ENCODE peak calls at places on chromosomes 1 and 21, in five cellular contexts. One of them, this sample, is unnamed.

GRCh38 chr1:20574686-20575543 is 14.0 kb upstream of the CDA start:
- DNase-seq in HCT116: peak; percentile 85
- DNase-seq in K562: peak; percentile 91
- DNase-seq in GM12878: no peak
- DNase-seq in HepG2: peak; percentile 75
- DNase-seq in this sample: peak; percentile 41

GRCh38 chr1:42533101-42533863 is 70.2 kb downstream of the CCDC30 start:
- DNase-seq in HCT116: no peak
- DNase-seq in K562: no peak
- DNase-seq in GM12878: no peak
- DNase-seq in HepG2: no peak
- DNase-seq in this sample: no peak

GRCh38 chr1:62593825-62594394 is 3.4 kb upstream of the ANGPTL3 start:
- DNase-seq in HCT116: no peak
- DNase-seq in K562: no peak
- DNase-seq in GM12878: no peak
- DNase-seq in HepG2: no peak
- DNase-seq in this sample: no peak

GRCh38 chr21:45972353-45972715 is 9.2 kb upstream of the COL6A1 start:
- DNase-seq in HCT116: no peak
- DNase-seq in K562: no peak
- DNase-seq in GM12878: no peak
- DNase-seq in HepG2: no peak
- DNase-seq in this sample: no peak

GRCh38 chr21:16829532-16829931 is 683.3 kb upstream of the CXADR start:
- DNase-seq in HCT116: no peak
- DNase-seq in K562: no peak
- DNase-seq in GM12878: no peak
- DNase-seq in HepG2: no peak
- DNase-seq in this sample: no peak

GRCh38 chr1:147534386-147534785 is 6.9 kb upstream of the BCL9 start:
- DNase-seq in HCT116: no peak
- DNase-seq in K562: no peak
- DNase-seq in GM12878: no peak
- DNase-seq in HepG2: peak; percentile 26
- DNase-seq in this sample: no peak

GRCh38 chr1:39157304-39157703 is 47.2 kb upstream of the MACF1 start:
- DNase-seq in HCT116: no peak
- DNase-seq in K562: no peak
- DNase-seq in GM12878: no peak
- DNase-seq in HepG2: no peak
- DNase-seq in this sample: no peak

GRCh38 chr21:35348686-35349085 is 299.6 kb upstream of the RUNX1 start:
- DNase-seq in HCT116: no peak
- DNase-seq in K562: no peak
- DNase-seq in GM12878: no peak
- DNase-seq in HepG2: no peak
- DNase-seq in this sample: no peak

GRCh38 chr1:67044631-67045270 is 9.2 kb downstream of the SLC35D1 start:
- DNase-seq in HCT116: no peak
- DNase-seq in K562: no peak
- DNase-seq in GM12878: no peak
- DNase-seq in HepG2: no peak
- DNase-seq in this sample: no peak

GRCh38 chr1:203207751-203208150 is 21.2 kb upstream of the CHI3L1 start:
- DNase-seq in HCT116: no peak
- DNase-seq in K562: no peak
- DNase-seq in GM12878: no peak
- DNase-seq in HepG2: no peak
- DNase-seq in this sample: no peak

GRCh38 chr1:38858833-38859560 is 575 bp downstream of the RRAGC start:
- DNase-seq in HCT116: peak; percentile 21
- DNase-seq in K562: peak; percentile 57
- DNase-seq in GM12878: no peak
- DNase-seq in HepG2: peak; percentile 39
- DNase-seq in this sample: no peak

GRCh38 chr1:48039088-48040049 is 42.2 kb upstream of the TRABD2B start:
- DNase-seq in HCT116: no peak
- DNase-seq in K562: no peak
- DNase-seq in GM12878: no peak
- DNase-seq in HepG2: no peak
- DNase-seq in this sample: no peak

GRCh38 chr1:88825721-88826120 is 65.6 kb downstream of the GTF2B start:
- DNase-seq in HCT116: no peak
- DNase-seq in K562: no peak
- DNase-seq in GM12878: no peak
- DNase-seq in HepG2: no peak
- DNase-seq in this sample: no peak

GRCh38 chr1:101044749-101045148 is 19.2 kb upstream of the DPH5 start:
- DNase-seq in HCT116: no peak
- DNase-seq in K562: no peak
- DNase-seq in GM12878: no peak
- DNase-seq in HepG2: no peak
- DNase-seq in this sample: no peak

GRCh38 chr1:8165595-8166360 is 139.7 kb upstream of the ERRFI1 start:
- DNase-seq in HCT116: no peak
- DNase-seq in K562: no peak
- DNase-seq in GM12878: no peak
- DNase-seq in HepG2: no peak
- DNase-seq in this sample: no peak

GRCh38 chr1:247680171-247680570 is 632 bp upstream of the OR13G1 start:
- DNase-seq in HCT116: no peak
- DNase-seq in K562: no peak
- DNase-seq in GM12878: no peak
- DNase-seq in HepG2: no peak
- DNase-seq in this sample: no peak

GRCh38 chr1:111660204-111661150 is 40.9 kb downstream of the RAP1A start:
- DNase-seq in HCT116: no peak
- DNase-seq in K562: peak; percentile 69
- DNase-seq in GM12878: no peak
- DNase-seq in HepG2: no peak
- DNase-seq in this sample: no peak

GRCh38 chr1:114341886-114342285 is 169.1 kb downstream of the TRIM33 start:
- DNase-seq in HCT116: no peak
- DNase-seq in K562: no peak
- DNase-seq in GM12878: no peak
- DNase-seq in HepG2: no peak
- DNase-seq in this sample: no peak

GRCh38 chr1:18337757-18338156 is 143.0 kb upstream of the KLHDC7A start:
- DNase-seq in HCT116: no peak
- DNase-seq in K562: no peak
- DNase-seq in GM12878: no peak
- DNase-seq in HepG2: no peak
- DNase-seq in this sample: no peak

DNA sequence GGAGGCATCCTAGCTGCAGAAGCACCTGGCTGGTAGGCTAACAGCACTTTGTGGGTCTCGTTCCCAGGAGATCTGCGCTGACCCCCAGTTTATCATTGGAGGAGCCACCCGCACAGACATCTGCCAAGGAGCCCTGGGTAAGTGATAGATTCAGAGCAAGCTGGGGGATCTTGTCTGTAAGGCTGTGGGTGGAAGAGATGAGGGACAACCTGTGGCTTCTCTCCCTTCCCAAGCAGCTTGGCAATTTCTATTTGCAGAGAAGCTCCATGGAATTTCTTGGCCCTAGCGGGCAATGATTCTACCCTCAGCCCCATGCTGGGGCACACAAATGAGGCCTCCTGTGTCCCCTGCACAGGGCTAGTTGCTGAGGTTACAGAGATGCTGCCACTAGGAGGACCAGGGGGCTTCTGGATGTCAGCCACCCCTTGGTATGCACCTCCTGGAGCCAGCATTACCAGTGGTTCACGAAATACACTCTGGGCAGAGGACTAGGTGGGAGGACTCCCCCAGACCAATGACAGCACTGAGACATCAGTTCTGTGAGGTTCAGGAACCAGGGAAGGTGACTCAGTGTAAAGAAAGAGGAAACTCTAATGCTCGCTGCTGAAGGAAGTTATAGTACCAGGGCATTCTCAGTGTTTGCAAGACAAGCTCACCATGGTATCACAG is 5.5 kb downstream of the CAPN2 start:
- DNase-seq in HCT116: no peak
- DNase-seq in K562: no peak
- DNase-seq in GM12878: no peak
- DNase-seq in HepG2: no peak
- DNase-seq in this sample: no peak
- H3K4me1 ChIP-seq in HCT116: peaks cover 85% of the 10 kb centered on the region
- H3K4me1 ChIP-seq in K562: peaks cover 29% of the 10 kb centered on the region
- H3K4me1 ChIP-seq in GM12878: peaks cover 35% of the 10 kb centered on the region
- H3K4me1 ChIP-seq in HepG2: peaks cover 48% of the 10 kb centered on the region
- H3K4me1 ChIP-seq in this sample: peaks cover 42% of the 10 kb centered on the region

GRCh38 chr1:246151796-246152434 is 355.2 kb downstream of the SMYD3 start:
- DNase-seq in HCT116: no peak
- DNase-seq in K562: peak; percentile 71
- DNase-seq in GM12878: no peak
- DNase-seq in HepG2: no peak
- DNase-seq in this sample: no peak
- TF ChIP-seq SIN3A in HCT116: no peak
- TF ChIP-seq SIN3A in K562: no peak
- TF ChIP-seq SIN3A in GM12878: no peak
- TF ChIP-seq SIN3A in HepG2: no peak
- TF ChIP-seq SIN3A in this sample: no peak

GRCh38 chr21:15057290-15057689 is 7.5 kb downstream of the NRIP1 start:
- DNase-seq in HCT116: no peak
- DNase-seq in K562: peak; percentile 23
- DNase-seq in GM12878: no peak
- DNase-seq in HepG2: no peak
- DNase-seq in this sample: no peak

GRCh38 chr21:15060776-15061175 is 4.0 kb downstream of the NRIP1 start:
- DNase-seq in HCT116: no peak
- DNase-seq in K562: peak; percentile 50
- DNase-seq in GM12878: no peak
- DNase-seq in HepG2: no peak
- DNase-seq in this sample: no peak

GRCh38 chr21:15061284-15061683 is 3.5 kb downstream of the NRIP1 start:
- DNase-seq in HCT116: no peak
- DNase-seq in K562: no peak
- DNase-seq in GM12878: no peak
- DNase-seq in HepG2: no peak
- DNase-seq in this sample: no peak

GRCh38 chr21:15058718-15059316 is 6.0 kb downstream of the NRIP1 start:
- DNase-seq in HCT116: peak; percentile 32
- DNase-seq in K562: peak; percentile 34
- DNase-seq in GM12878: no peak
- DNase-seq in HepG2: no peak
- DNase-seq in this sample: no peak

GRCh38 chr21:15059397-15059796 is 5.4 kb downstream of the NRIP1 start:
- DNase-seq in HCT116: no peak
- DNase-seq in K562: no peak
- DNase-seq in GM12878: no peak
- DNase-seq in HepG2: no peak
- DNase-seq in this sample: no peak
- H3K4me1 ChIP-seq in HCT116: peaks cover 82% of the 10 kb centered on the region
- H3K4me1 ChIP-seq in K562: peaks cover 27% of the 10 kb centered on the region
- H3K4me1 ChIP-seq in GM12878: peaks cover 4% of the 10 kb centered on the region
- H3K4me1 ChIP-seq in HepG2: peaks cover 77% of the 10 kb centered on the region
- H3K4me1 ChIP-seq in this sample: peaks cover 56% of the 10 kb centered on the region

DNA sequence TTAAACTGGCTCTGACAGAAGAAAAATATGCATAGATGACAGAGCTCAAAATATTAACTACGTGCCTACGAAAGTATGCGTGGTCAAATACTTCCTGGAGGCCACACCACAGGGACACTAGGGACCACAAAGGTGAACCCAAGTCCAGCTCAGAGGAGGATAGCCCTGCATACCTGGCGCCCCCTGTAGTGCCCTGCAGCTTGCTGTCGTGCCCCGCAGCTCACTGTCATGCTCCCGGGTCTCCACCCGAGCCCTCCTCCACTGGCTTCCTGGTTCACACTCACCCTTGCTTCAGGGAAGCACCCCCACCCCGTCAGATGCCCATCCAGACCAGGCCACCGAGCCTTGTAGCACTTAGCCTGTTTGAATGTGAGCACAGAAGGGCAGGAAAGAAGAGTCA is 16.7 kb upstream of the NADK start:
- DNase-seq in HCT116: no peak
- DNase-seq in K562: no peak
- DNase-seq in GM12878: no peak
- DNase-seq in HepG2: no peak
- DNase-seq in this sample: no peak
- TF ChIP-seq SIN3A in HCT116: no peak
- TF ChIP-seq SIN3A in K562: no peak
- TF ChIP-seq SIN3A in GM12878: no peak
- TF ChIP-seq SIN3A in HepG2: no peak
- TF ChIP-seq SIN3A in this sample: no peak